ENCODE peak calls at places on chromosome 3, in eight cellular contexts. One of them, this sample, is unnamed.
A peak's percentile ranks its signal among the peaks of the same experiment; 100 is the strongest.

GRCh38 chr3:29576675-29577074 is 295.8 kb downstream of the RBMS3 start:
- DNase-seq in H7: no peak
- DNase-seq in AG09319: no peak
- DNase-seq in activated naive CD8-positive, alpha-beta T cell treated with anti-CD3 and anti-CD28 coated beads, Interleukin-2, amount 50 U/mL, for 16 hours: no peak
- DNase-seq in stimulated activated CD4-positive, alpha-beta T cell treated with anti-CD3 and anti-CD28 coated beads, Interleukin-12 subunit alpha, Interleukin-12 subunit beta, amount 100 ng/mL, for 24 hours: no peak
- DNase-seq in T47D: no peak
- DNase-seq in mammary epithelial cell: peak; percentile 8
- DNase-seq in foreskin fibroblast: no peak
- DNase-seq in this sample: no peak

GRCh38 chr3:39432342-39432741 is 25.8 kb downstream of the RPSA start:
- DNase-seq in foreskin fibroblast: no peak
- DNase-seq in mammary epithelial cell: peak; percentile 51
- DNase-seq in stimulated activated CD4-positive, alpha-beta T cell treated with anti-CD3 and anti-CD28 coated beads, Interleukin-12 subunit alpha, Interleukin-12 subunit beta, amount 100 ng/mL, for 24 hours: no peak
- DNase-seq in activated naive CD8-positive, alpha-beta T cell treated with anti-CD3 and anti-CD28 coated beads, Interleukin-2, amount 50 U/mL, for 16 hours: no peak
- DNase-seq in AG09319: no peak
- DNase-seq in T47D: no peak
- DNase-seq in H7: no peak
- DNase-seq in this sample: no peak

GRCh38 chr3:119643528-119643927 is 16.9 kb downstream of the POPDC2 start:
- DNase-seq in mammary epithelial cell: peak; percentile 84
- DNase-seq in stimulated activated CD4-positive, alpha-beta T cell treated with anti-CD3 and anti-CD28 coated beads, Interleukin-12 subunit alpha, Interleukin-12 subunit beta, amount 100 ng/mL, for 24 hours: no peak
- DNase-seq in foreskin fibroblast: peak; percentile 90
- DNase-seq in T47D: no peak
- DNase-seq in AG09319: no peak
- DNase-seq in H7: no peak
- DNase-seq in activated naive CD8-positive, alpha-beta T cell treated with anti-CD3 and anti-CD28 coated beads, Interleukin-2, amount 50 U/mL, for 16 hours: no peak
- DNase-seq in this sample: no peak

GRCh38 chr3:37115451-37115850 is 58.9 kb downstream of the LRRFIP2 start:
- DNase-seq in stimulated activated CD4-positive, alpha-beta T cell treated with anti-CD3 and anti-CD28 coated beads, Interleukin-12 subunit alpha, Interleukin-12 subunit beta, amount 100 ng/mL, for 24 hours: no peak
- DNase-seq in H7: no peak
- DNase-seq in AG09319: no peak
- DNase-seq in foreskin fibroblast: peak; percentile 81
- DNase-seq in mammary epithelial cell: no peak
- DNase-seq in T47D: no peak
- DNase-seq in activated naive CD8-positive, alpha-beta T cell treated with anti-CD3 and anti-CD28 coated beads, Interleukin-2, amount 50 U/mL, for 16 hours: no peak
- DNase-seq in this sample: no peak

GRCh38 chr3:112789787-112790186 is 56.9 kb downstream of the CD200R1L start:
- DNase-seq in H7: no peak
- DNase-seq in mammary epithelial cell: no peak
- DNase-seq in T47D: no peak
- DNase-seq in activated naive CD8-positive, alpha-beta T cell treated with anti-CD3 and anti-CD28 coated beads, Interleukin-2, amount 50 U/mL, for 16 hours: no peak
- DNase-seq in stimulated activated CD4-positive, alpha-beta T cell treated with anti-CD3 and anti-CD28 coated beads, Interleukin-12 subunit alpha, Interleukin-12 subunit beta, amount 100 ng/mL, for 24 hours: no peak
- DNase-seq in AG09319: no peak
- DNase-seq in foreskin fibroblast: peak; percentile 21
- DNase-seq in this sample: no peak

GRCh38 chr3:194532591-194532990 is 45.8 kb upstream of the ATP13A3 start:
- DNase-seq in H7: no peak
- DNase-seq in T47D: no peak
- DNase-seq in foreskin fibroblast: peak; percentile 70
- DNase-seq in mammary epithelial cell: no peak
- DNase-seq in AG09319: no peak
- DNase-seq in activated naive CD8-positive, alpha-beta T cell treated with anti-CD3 and anti-CD28 coated beads, Interleukin-2, amount 50 U/mL, for 16 hours: no peak
- DNase-seq in stimulated activated CD4-positive, alpha-beta T cell treated with anti-CD3 and anti-CD28 coated beads, Interleukin-12 subunit alpha, Interleukin-12 subunit beta, amount 100 ng/mL, for 24 hours: no peak
- DNase-seq in this sample: no peak

GRCh38 chr3:114380233-114380645 is 86.4 kb downstream of the TIGIT start:
- DNase-seq in foreskin fibroblast: peak; percentile 93
- DNase-seq in activated naive CD8-positive, alpha-beta T cell treated with anti-CD3 and anti-CD28 coated beads, Interleukin-2, amount 50 U/mL, for 16 hours: no peak
- DNase-seq in AG09319: peak; percentile 78
- DNase-seq in mammary epithelial cell: peak; percentile 86
- DNase-seq in T47D: no peak
- DNase-seq in H7: no peak
- DNase-seq in stimulated activated CD4-positive, alpha-beta T cell treated with anti-CD3 and anti-CD28 coated beads, Interleukin-12 subunit alpha, Interleukin-12 subunit beta, amount 100 ng/mL, for 24 hours: no peak
- DNase-seq in this sample: no peak

GRCh38 chr3:70242297-70242868 is 70.1 kb downstream of the MDFIC2 start:
- DNase-seq in stimulated activated CD4-positive, alpha-beta T cell treated with anti-CD3 and anti-CD28 coated beads, Interleukin-12 subunit alpha, Interleukin-12 subunit beta, amount 100 ng/mL, for 24 hours: no peak
- DNase-seq in T47D: no peak
- DNase-seq in AG09319: no peak
- DNase-seq in activated naive CD8-positive, alpha-beta T cell treated with anti-CD3 and anti-CD28 coated beads, Interleukin-2, amount 50 U/mL, for 16 hours: no peak
- DNase-seq in foreskin fibroblast: no peak
- DNase-seq in H7: no peak
- DNase-seq in mammary epithelial cell: no peak
- DNase-seq in this sample: no peak

GRCh38 chr3:81581966-81582599 is 179.4 kb downstream of the GBE1 start:
- DNase-seq in AG09319: peak; percentile 3
- DNase-seq in stimulated activated CD4-positive, alpha-beta T cell treated with anti-CD3 and anti-CD28 coated beads, Interleukin-12 subunit alpha, Interleukin-12 subunit beta, amount 100 ng/mL, for 24 hours: no peak
- DNase-seq in T47D: no peak
- DNase-seq in H7: peak; percentile 1
- DNase-seq in mammary epithelial cell: peak; percentile 19
- DNase-seq in activated naive CD8-positive, alpha-beta T cell treated with anti-CD3 and anti-CD28 coated beads, Interleukin-2, amount 50 U/mL, for 16 hours: no peak
- DNase-seq in foreskin fibroblast: peak; percentile 56
- DNase-seq in this sample: no peak

GRCh38 chr3:82386656-82387055 is 625.2 kb upstream of the GBE1 start:
- DNase-seq in mammary epithelial cell: no peak
- DNase-seq in H7: no peak
- DNase-seq in foreskin fibroblast: peak; percentile 15
- DNase-seq in AG09319: no peak
- DNase-seq in activated naive CD8-positive, alpha-beta T cell treated with anti-CD3 and anti-CD28 coated beads, Interleukin-2, amount 50 U/mL, for 16 hours: no peak
- DNase-seq in T47D: no peak
- DNase-seq in stimulated activated CD4-positive, alpha-beta T cell treated with anti-CD3 and anti-CD28 coated beads, Interleukin-12 subunit alpha, Interleukin-12 subunit beta, amount 100 ng/mL, for 24 hours: no peak
- DNase-seq in this sample: no peak

GRCh38 chr3:47096955-47097354 is 67.0 kb downstream of the SETD2 start:
- DNase-seq in activated naive CD8-positive, alpha-beta T cell treated with anti-CD3 and anti-CD28 coated beads, Interleukin-2, amount 50 U/mL, for 16 hours: no peak
- DNase-seq in foreskin fibroblast: peak; percentile 71
- DNase-seq in T47D: no peak
- DNase-seq in AG09319: no peak
- DNase-seq in stimulated activated CD4-positive, alpha-beta T cell treated with anti-CD3 and anti-CD28 coated beads, Interleukin-12 subunit alpha, Interleukin-12 subunit beta, amount 100 ng/mL, for 24 hours: no peak
- DNase-seq in H7: no peak
- DNase-seq in mammary epithelial cell: peak; percentile 45
- DNase-seq in this sample: no peak

GRCh38 chr3:8555705-8556314 is 54.2 kb downstream of the LMCD1 start:
- DNase-seq in mammary epithelial cell: no peak
- DNase-seq in AG09319: no peak
- DNase-seq in stimulated activated CD4-positive, alpha-beta T cell treated with anti-CD3 and anti-CD28 coated beads, Interleukin-12 subunit alpha, Interleukin-12 subunit beta, amount 100 ng/mL, for 24 hours: no peak
- DNase-seq in T47D: no peak
- DNase-seq in foreskin fibroblast: no peak
- DNase-seq in activated naive CD8-positive, alpha-beta T cell treated with anti-CD3 and anti-CD28 coated beads, Interleukin-2, amount 50 U/mL, for 16 hours: no peak
- DNase-seq in H7: no peak
- DNase-seq in this sample: no peak

GRCh38 chr3:41362638-41363559 is 163.6 kb downstream of the CTNNB1 start:
- DNase-seq in T47D: no peak
- DNase-seq in foreskin fibroblast: peak; percentile 15
- DNase-seq in mammary epithelial cell: no peak
- DNase-seq in activated naive CD8-positive, alpha-beta T cell treated with anti-CD3 and anti-CD28 coated beads, Interleukin-2, amount 50 U/mL, for 16 hours: no peak
- DNase-seq in AG09319: no peak
- DNase-seq in H7: peak; percentile 33
- DNase-seq in stimulated activated CD4-positive, alpha-beta T cell treated with anti-CD3 and anti-CD28 coated beads, Interleukin-12 subunit alpha, Interleukin-12 subunit beta, amount 100 ng/mL, for 24 hours: no peak
- DNase-seq in this sample: no peak

GRCh38 chr3:178625053-178625600 is 88.9 kb downstream of the KCNMB2 start:
- DNase-seq in mammary epithelial cell: no peak
- DNase-seq in H7: no peak
- DNase-seq in T47D: no peak
- DNase-seq in foreskin fibroblast: no peak
- DNase-seq in activated naive CD8-positive, alpha-beta T cell treated with anti-CD3 and anti-CD28 coated beads, Interleukin-2, amount 50 U/mL, for 16 hours: no peak
- DNase-seq in stimulated activated CD4-positive, alpha-beta T cell treated with anti-CD3 and anti-CD28 coated beads, Interleukin-12 subunit alpha, Interleukin-12 subunit beta, amount 100 ng/mL, for 24 hours: no peak
- DNase-seq in AG09319: no peak
- DNase-seq in this sample: no peak

GRCh38 chr3:8353364-8353763 is 148.3 kb upstream of the LMCD1 start:
- DNase-seq in AG09319: no peak
- DNase-seq in activated naive CD8-positive, alpha-beta T cell treated with anti-CD3 and anti-CD28 coated beads, Interleukin-2, amount 50 U/mL, for 16 hours: no peak
- DNase-seq in T47D: no peak
- DNase-seq in foreskin fibroblast: no peak
- DNase-seq in stimulated activated CD4-positive, alpha-beta T cell treated with anti-CD3 and anti-CD28 coated beads, Interleukin-12 subunit alpha, Interleukin-12 subunit beta, amount 100 ng/mL, for 24 hours: no peak
- DNase-seq in mammary epithelial cell: no peak
- DNase-seq in H7: no peak
- DNase-seq in this sample: no peak

GRCh38 chr3:43893721-43894120 is 203.0 kb downstream of the ABHD5 start:
- DNase-seq in activated naive CD8-positive, alpha-beta T cell treated with anti-CD3 and anti-CD28 coated beads, Interleukin-2, amount 50 U/mL, for 16 hours: no peak
- DNase-seq in stimulated activated CD4-positive, alpha-beta T cell treated with anti-CD3 and anti-CD28 coated beads, Interleukin-12 subunit alpha, Interleukin-12 subunit beta, amount 100 ng/mL, for 24 hours: no peak
- DNase-seq in foreskin fibroblast: peak; percentile 66
- DNase-seq in mammary epithelial cell: no peak
- DNase-seq in AG09319: no peak
- DNase-seq in T47D: no peak
- DNase-seq in H7: no peak
- DNase-seq in this sample: no peak

GRCh38 chr3:133509482-133509881 is 64.0 kb upstream of the CDV3 start:
- DNase-seq in T47D: no peak
- DNase-seq in AG09319: no peak
- DNase-seq in stimulated activated CD4-positive, alpha-beta T cell treated with anti-CD3 and anti-CD28 coated beads, Interleukin-12 subunit alpha, Interleukin-12 subunit beta, amount 100 ng/mL, for 24 hours: no peak
- DNase-seq in foreskin fibroblast: no peak
- DNase-seq in H7: no peak
- DNase-seq in activated naive CD8-positive, alpha-beta T cell treated with anti-CD3 and anti-CD28 coated beads, Interleukin-2, amount 50 U/mL, for 16 hours: no peak
- DNase-seq in mammary epithelial cell: no peak
- DNase-seq in this sample: no peak

GRCh38 chr3:65004795-65005295 is 317.0 kb upstream of the ADAMTS9 start:
- DNase-seq in H7: no peak
- DNase-seq in AG09319: no peak
- DNase-seq in mammary epithelial cell: no peak
- DNase-seq in activated naive CD8-positive, alpha-beta T cell treated with anti-CD3 and anti-CD28 coated beads, Interleukin-2, amount 50 U/mL, for 16 hours: no peak
- DNase-seq in stimulated activated CD4-positive, alpha-beta T cell treated with anti-CD3 and anti-CD28 coated beads, Interleukin-12 subunit alpha, Interleukin-12 subunit beta, amount 100 ng/mL, for 24 hours: no peak
- DNase-seq in foreskin fibroblast: no peak
- DNase-seq in T47D: no peak
- DNase-seq in this sample: no peak

GRCh38 chr3:129552287-129553050 is 9.5 kb downstream of the H1-8 start:
- DNase-seq in T47D: no peak
- DNase-seq in H7: peak; percentile 67
- DNase-seq in activated naive CD8-positive, alpha-beta T cell treated with anti-CD3 and anti-CD28 coated beads, Interleukin-2, amount 50 U/mL, for 16 hours: no peak
- DNase-seq in stimulated activated CD4-positive, alpha-beta T cell treated with anti-CD3 and anti-CD28 coated beads, Interleukin-12 subunit alpha, Interleukin-12 subunit beta, amount 100 ng/mL, for 24 hours: no peak
- DNase-seq in AG09319: no peak
- DNase-seq in foreskin fibroblast: peak; percentile 42
- DNase-seq in mammary epithelial cell: no peak
- DNase-seq in this sample: no peak

GRCh38 chr3:32177702-32178198 is 60.7 kb upstream of the CMTM8 start:
- DNase-seq in H7: peak; percentile 66
- DNase-seq in T47D: peak; percentile 44
- DNase-seq in AG09319: peak; percentile 1
- DNase-seq in foreskin fibroblast: peak; percentile 91
- DNase-seq in activated naive CD8-positive, alpha-beta T cell treated with anti-CD3 and anti-CD28 coated beads, Interleukin-2, amount 50 U/mL, for 16 hours: no peak
- DNase-seq in stimulated activated CD4-positive, alpha-beta T cell treated with anti-CD3 and anti-CD28 coated beads, Interleukin-12 subunit alpha, Interleukin-12 subunit beta, amount 100 ng/mL, for 24 hours: no peak
- DNase-seq in mammary epithelial cell: peak; percentile 79
- DNase-seq in this sample: peak; percentile 28

GRCh38 chr3:30401971-30402370 is 204.4 kb upstream of the TGFBR2 start:
- DNase-seq in AG09319: peak; percentile 16
- DNase-seq in mammary epithelial cell: peak; percentile 67
- DNase-seq in activated naive CD8-positive, alpha-beta T cell treated with anti-CD3 and anti-CD28 coated beads, Interleukin-2, amount 50 U/mL, for 16 hours: no peak
- DNase-seq in T47D: no peak
- DNase-seq in foreskin fibroblast: peak; percentile 92
- DNase-seq in H7: no peak
- DNase-seq in stimulated activated CD4-positive, alpha-beta T cell treated with anti-CD3 and anti-CD28 coated beads, Interleukin-12 subunit alpha, Interleukin-12 subunit beta, amount 100 ng/mL, for 24 hours: no peak
- DNase-seq in this sample: no peak

GRCh38 chr3:127732303-127732702 is 59.6 kb downstream of the ABTB1 start:
- DNase-seq in mammary epithelial cell: no peak
- DNase-seq in H7: peak; percentile 77
- DNase-seq in AG09319: no peak
- DNase-seq in T47D: no peak
- DNase-seq in activated naive CD8-positive, alpha-beta T cell treated with anti-CD3 and anti-CD28 coated beads, Interleukin-2, amount 50 U/mL, for 16 hours: no peak
- DNase-seq in foreskin fibroblast: no peak
- DNase-seq in stimulated activated CD4-positive, alpha-beta T cell treated with anti-CD3 and anti-CD28 coated beads, Interleukin-12 subunit alpha, Interleukin-12 subunit beta, amount 100 ng/mL, for 24 hours: no peak
- DNase-seq in this sample: no peak

GRCh38 chr3:42478830-42479229 is 23.6 kb upstream of the VIPR1 start:
- DNase-seq in H7: no peak
- DNase-seq in AG09319: no peak
- DNase-seq in mammary epithelial cell: no peak
- DNase-seq in activated naive CD8-positive, alpha-beta T cell treated with anti-CD3 and anti-CD28 coated beads, Interleukin-2, amount 50 U/mL, for 16 hours: no peak
- DNase-seq in foreskin fibroblast: no peak
- DNase-seq in stimulated activated CD4-positive, alpha-beta T cell treated with anti-CD3 and anti-CD28 coated beads, Interleukin-12 subunit alpha, Interleukin-12 subunit beta, amount 100 ng/mL, for 24 hours: no peak
- DNase-seq in T47D: no peak
- DNase-seq in this sample: no peak

GRCh38 chr3:113461488-113461887 is 20.2 kb upstream of the CFAP44 start:
- DNase-seq in AG09319: no peak
- DNase-seq in H7: no peak
- DNase-seq in mammary epithelial cell: no peak
- DNase-seq in stimulated activated CD4-positive, alpha-beta T cell treated with anti-CD3 and anti-CD28 coated beads, Interleukin-12 subunit alpha, Interleukin-12 subunit beta, amount 100 ng/mL, for 24 hours: no peak
- DNase-seq in activated naive CD8-positive, alpha-beta T cell treated with anti-CD3 and anti-CD28 coated beads, Interleukin-2, amount 50 U/mL, for 16 hours: no peak
- DNase-seq in T47D: no peak
- DNase-seq in foreskin fibroblast: no peak
- DNase-seq in this sample: no peak

GRCh38 chr3:47347217-47347801 is 33.5 kb upstream of the PTPN23 start:
- DNase-seq in T47D: no peak
- DNase-seq in stimulated activated CD4-positive, alpha-beta T cell treated with anti-CD3 and anti-CD28 coated beads, Interleukin-12 subunit alpha, Interleukin-12 subunit beta, amount 100 ng/mL, for 24 hours: no peak
- DNase-seq in AG09319: peak; percentile 40
- DNase-seq in foreskin fibroblast: peak; percentile 38
- DNase-seq in mammary epithelial cell: peak; percentile 47
- DNase-seq in activated naive CD8-positive, alpha-beta T cell treated with anti-CD3 and anti-CD28 coated beads, Interleukin-2, amount 50 U/mL, for 16 hours: no peak
- DNase-seq in H7: no peak
- DNase-seq in this sample: no peak

GRCh38 chr3:141089339-141090152 is 38.4 kb downstream of the SPSB4 start:
- DNase-seq in mammary epithelial cell: no peak
- DNase-seq in H7: no peak
- DNase-seq in AG09319: no peak
- DNase-seq in foreskin fibroblast: no peak
- DNase-seq in activated naive CD8-positive, alpha-beta T cell treated with anti-CD3 and anti-CD28 coated beads, Interleukin-2, amount 50 U/mL, for 16 hours: no peak
- DNase-seq in stimulated activated CD4-positive, alpha-beta T cell treated with anti-CD3 and anti-CD28 coated beads, Interleukin-12 subunit alpha, Interleukin-12 subunit beta, amount 100 ng/mL, for 24 hours: no peak
- DNase-seq in T47D: no peak
- DNase-seq in this sample: no peak

GRCh38 chr3:94990952-94991705 is 928.3 kb downstream of the NSUN3 start:
- DNase-seq in foreskin fibroblast: no peak
- DNase-seq in T47D: no peak
- DNase-seq in H7: no peak
- DNase-seq in mammary epithelial cell: no peak
- DNase-seq in activated naive CD8-positive, alpha-beta T cell treated with anti-CD3 and anti-CD28 coated beads, Interleukin-2, amount 50 U/mL, for 16 hours: no peak
- DNase-seq in stimulated activated CD4-positive, alpha-beta T cell treated with anti-CD3 and anti-CD28 coated beads, Interleukin-12 subunit alpha, Interleukin-12 subunit beta, amount 100 ng/mL, for 24 hours: no peak
- DNase-seq in AG09319: no peak
- DNase-seq in this sample: no peak

GRCh38 chr3:139117883-139118760 is 73.4 kb upstream of the PRR23C start:
- DNase-seq in activated naive CD8-positive, alpha-beta T cell treated with anti-CD3 and anti-CD28 coated beads, Interleukin-2, amount 50 U/mL, for 16 hours: no peak
- DNase-seq in H7: no peak
- DNase-seq in AG09319: no peak
- DNase-seq in mammary epithelial cell: no peak
- DNase-seq in T47D: no peak
- DNase-seq in foreskin fibroblast: no peak
- DNase-seq in stimulated activated CD4-positive, alpha-beta T cell treated with anti-CD3 and anti-CD28 coated beads, Interleukin-12 subunit alpha, Interleukin-12 subunit beta, amount 100 ng/mL, for 24 hours: no peak
- DNase-seq in this sample: no peak

GRCh38 chr3:13700362-13700761 is 151.4 kb downstream of the FBLN2 start:
- DNase-seq in activated naive CD8-positive, alpha-beta T cell treated with anti-CD3 and anti-CD28 coated beads, Interleukin-2, amount 50 U/mL, for 16 hours: no peak
- DNase-seq in AG09319: no peak
- DNase-seq in foreskin fibroblast: no peak
- DNase-seq in T47D: no peak
- DNase-seq in mammary epithelial cell: no peak
- DNase-seq in H7: peak; percentile 80
- DNase-seq in stimulated activated CD4-positive, alpha-beta T cell treated with anti-CD3 and anti-CD28 coated beads, Interleukin-12 subunit alpha, Interleukin-12 subunit beta, amount 100 ng/mL, for 24 hours: no peak
- DNase-seq in this sample: no peak

GRCh38 chr3:15431256-15431837 is 3.9 kb downstream of the EAF1 start:
- DNase-seq in activated naive CD8-positive, alpha-beta T cell treated with anti-CD3 and anti-CD28 coated beads, Interleukin-2, amount 50 U/mL, for 16 hours: no peak
- DNase-seq in stimulated activated CD4-positive, alpha-beta T cell treated with anti-CD3 and anti-CD28 coated beads, Interleukin-12 subunit alpha, Interleukin-12 subunit beta, amount 100 ng/mL, for 24 hours: no peak
- DNase-seq in H7: no peak
- DNase-seq in foreskin fibroblast: no peak
- DNase-seq in mammary epithelial cell: no peak
- DNase-seq in T47D: no peak
- DNase-seq in AG09319: no peak
- DNase-seq in this sample: no peak

GRCh38 chr3:126003447-126004190 is 34.6 kb downstream of the ROPN1B start:
- DNase-seq in H7: no peak
- DNase-seq in activated naive CD8-positive, alpha-beta T cell treated with anti-CD3 and anti-CD28 coated beads, Interleukin-2, amount 50 U/mL, for 16 hours: no peak
- DNase-seq in AG09319: no peak
- DNase-seq in mammary epithelial cell: no peak
- DNase-seq in T47D: no peak
- DNase-seq in foreskin fibroblast: no peak
- DNase-seq in stimulated activated CD4-positive, alpha-beta T cell treated with anti-CD3 and anti-CD28 coated beads, Interleukin-12 subunit alpha, Interleukin-12 subunit beta, amount 100 ng/mL, for 24 hours: no peak
- DNase-seq in this sample: no peak

GRCh38 chr3:59463253-59463652 is 413.4 kb upstream of the CFAP20DC start:
- DNase-seq in activated naive CD8-positive, alpha-beta T cell treated with anti-CD3 and anti-CD28 coated beads, Interleukin-2, amount 50 U/mL, for 16 hours: no peak
- DNase-seq in T47D: no peak
- DNase-seq in stimulated activated CD4-positive, alpha-beta T cell treated with anti-CD3 and anti-CD28 coated beads, Interleukin-12 subunit alpha, Interleukin-12 subunit beta, amount 100 ng/mL, for 24 hours: no peak
- DNase-seq in mammary epithelial cell: no peak
- DNase-seq in foreskin fibroblast: no peak
- DNase-seq in H7: no peak
- DNase-seq in AG09319: no peak
- DNase-seq in this sample: no peak

GRCh38 chr3:42031808-42032475 is 59.2 kb upstream of the TRAK1 start:
- DNase-seq in T47D: no peak
- DNase-seq in AG09319: no peak
- DNase-seq in stimulated activated CD4-positive, alpha-beta T cell treated with anti-CD3 and anti-CD28 coated beads, Interleukin-12 subunit alpha, Interleukin-12 subunit beta, amount 100 ng/mL, for 24 hours: no peak
- DNase-seq in activated naive CD8-positive, alpha-beta T cell treated with anti-CD3 and anti-CD28 coated beads, Interleukin-2, amount 50 U/mL, for 16 hours: no peak
- DNase-seq in mammary epithelial cell: no peak
- DNase-seq in foreskin fibroblast: peak; percentile 60
- DNase-seq in H7: no peak
- DNase-seq in this sample: no peak